ENCODE peak calls at places on chromosomes 13 and 19, in ten cellular contexts. V is Peyer's patch, N is transverse colon, B is uterus, D is testis, M is IMR-90, F is esophagus muscularis mucosa, U is HCT116, G is heart left ventricle, Q is stomach. A is an unnamed sample. For H3K4me1, the result is how much of the 10 kb centered on the place peaks cover.

GRCh38 chr13:61414136-61414535 is 1.5 kb downstream of the PCDH20 start:
- DNase-seq in V (no peak), N (no peak), B (no peak), D (no peak), M (no peak), F (no peak), U (no peak), G (no peak), Q (no peak), A (no peak)

GRCh38 chr19:56884481-56884880 is 44.0 kb upstream of the PEG3 start:
- DNase-seq in V (no peak), N (no peak), B (no peak), D (no peak), M (no peak), F (no peak), U (no peak), G (no peak), Q (peak), A (no peak)

GRCh38 chr19:44903602-44904425 is 1.8 kb upstream of the APOE start:
- DNase-seq in V (peak), N (peak), B (peak), D (peak), M (peak), F (peak), U (no peak), G (peak), Q (peak), A (peak)

GRCh38 chr13:69946443-69946955 is 161.1 kb upstream of the ATXN8OS start:
- DNase-seq in V (no peak), N (no peak), B (no peak), D (no peak), M (no peak), F (no peak), U (no peak), G (no peak), Q (no peak), A (no peak)

GRCh38 chr19:55070755-55071502 is 4.7 kb upstream of the EPS8L1 start:
- DNase-seq in V (peak), N (peak), B (no peak), D (no peak), M (peak), F (no peak), U (peak), G (no peak), Q (peak), A (peak)

GRCh38 chr19:14248578-14249011 is 42.6 kb upstream of the ADGRL1 start:
- DNase-seq in V (peak), N (peak), B (peak), D (peak), M (no peak), F (no peak), U (no peak), G (no peak), Q (no peak), A (peak)

GRCh38 chr19:1232652-1233360 is 5.0 kb downstream of the CBARP start:
- DNase-seq in V (peak), N (no peak), B (peak), D (peak), M (peak), F (no peak), U (no peak), G (peak), Q (peak), A (no peak)

GRCh38 chr13:78241278-78241919 is 322.8 kb upstream of the EDNRB start:
- DNase-seq in V (peak), N (peak), B (no peak), D (peak), M (peak), F (no peak), U (no peak), G (no peak), Q (no peak), A (no peak)

GRCh38 chr13:33639640-33640080 is 178.3 kb upstream of the RFC3 start:
- DNase-seq in V (no peak), N (no peak), B (no peak), D (no peak), M (no peak), F (no peak), U (no peak), G (no peak), Q (no peak), A (no peak)

GRCh38 chr19:55189424-55189823 is 9.3 kb upstream of the SYT5 start:
- DNase-seq in V (no peak), N (peak), B (peak), D (no peak), M (peak), F (no peak), U (peak), G (peak), Q (no peak), A (no peak)

GRCh38 chr19:795691-796581 is 1.3 kb upstream of the PTBP1 start:
- DNase-seq in V (peak), N (no peak), B (no peak), D (no peak), M (no peak), F (no peak), U (no peak), G (no peak), Q (no peak), A (no peak)

GRCh38 chr19:38891791-38892190 is 7.6 kb downstream of the SIRT2 start:
- DNase-seq in V (no peak), N (no peak), B (no peak), D (peak), M (no peak), F (no peak), U (no peak), G (no peak), Q (no peak), A (no peak)

GRCh38 chr19:44641866-44642265 is 1.8 kb upstream of the PVR start:
- DNase-seq in V (no peak), N (no peak), B (no peak), D (no peak), M (no peak), F (no peak), U (no peak), G (no peak), Q (no peak), A (no peak)

GRCh38 chr19:33678796-33679195 is 57.0 kb downstream of the CHST8 start:
- DNase-seq in V (no peak), N (no peak), B (no peak), D (peak), M (no peak), F (no peak), U (no peak), G (no peak), Q (no peak), A (no peak)

GRCh38 chr13:43994999-43995859 is 115.5 kb downstream of the LACC1 start:
- DNase-seq in V (peak), N (no peak), B (no peak), D (no peak), M (no peak), F (peak), U (no peak), G (no peak), Q (no peak), A (no peak)

GRCh38 chr13:96525715-96526114 is 435.8 kb downstream of the HS6ST3 start:
- DNase-seq in V (no peak), N (no peak), B (no peak), D (no peak), M (no peak), F (no peak), U (no peak), G (no peak), Q (no peak), A (no peak)

GRCh38 chr13:33363328-33363727 is 77.8 kb upstream of the STARD13 start:
- DNase-seq in V (no peak), N (no peak), B (no peak), D (no peak), M (no peak), F (no peak), U (no peak), G (no peak), Q (no peak), A (no peak)

GRCh38 chr13:49220856-49221614 is 897 bp downstream of the MLNR start:
- DNase-seq in V (no peak), N (no peak), B (no peak), D (no peak), M (peak), F (no peak), U (no peak), G (no peak), Q (no peak), A (no peak)

GRCh38 chr13:32314968-32315254 is 252 bp downstream of the ZAR1L start:
- DNase-seq in V (peak), N (peak), B (peak), D (peak), M (peak), F (no peak), U (peak), G (peak), Q (peak), A (no peak)

GRCh38 chr13:50375792-50376191 is 360.5 kb downstream of the KCNRG start:
- DNase-seq in V (no peak), N (no peak), B (no peak), D (no peak), M (peak), F (peak), U (no peak), G (no peak), Q (no peak), A (no peak)

GRCh38 chr13:73388586-73388985 is 329.8 kb downstream of the KLF5 start:
- DNase-seq in V (no peak), N (no peak), B (no peak), D (no peak), M (no peak), F (no peak), U (no peak), G (no peak), Q (no peak), A (no peak)

GRCh38 chr19:46616631-46617322 is 8.1 kb downstream of the PTGIR start:
- DNase-seq in V (no peak), N (peak), B (no peak), D (peak), M (peak), F (no peak), U (peak), G (peak), Q (peak), A (peak)

GRCh38 chr19:1822210-1822609 is 10.1 kb upstream of the ATP8B3 start:
- DNase-seq in V (no peak), N (no peak), B (no peak), D (peak), M (no peak), F (no peak), U (no peak), G (no peak), Q (no peak), A (no peak)

GRCh38 chr13:44199627-44200207 is 173.9 kb upstream of the SERP2 start:
- DNase-seq in V (no peak), N (no peak), B (no peak), D (no peak), M (no peak), F (no peak), U (no peak), G (peak), Q (peak), A (peak)

GRCh38 chr19:17526922-17527321 is 15.5 kb downstream of the PGLS start:
- DNase-seq in V (peak), N (peak), B (no peak), D (no peak), M (no peak), F (no peak), U (no peak), G (no peak), Q (no peak), A (no peak)

GRCh38 chr19:37334179-37335071 is 36.5 kb upstream of the ZNF527 start:
- DNase-seq in V (peak), N (peak), B (peak), D (peak), M (peak), F (peak), U (no peak), G (peak), Q (peak), A (peak)

GRCh38 chr13:74103196-74103595 is 31.0 kb downstream of the KLF12 start:
- DNase-seq in V (no peak), N (no peak), B (no peak), D (no peak), M (no peak), F (no peak), U (no peak), G (no peak), Q (no peak), A (no peak)

GRCh38 chr13:113905942-113906341 is 42.1 kb upstream of the GAS6 start:
- DNase-seq in V (no peak), N (no peak), B (no peak), D (no peak), M (no peak), F (peak), U (no peak), G (no peak), Q (peak), A (no peak)

GRCh38 chr13:99656843-99657506 is 155.7 kb downstream of the TM9SF2 start:
- DNase-seq in V (no peak), N (no peak), B (no peak), D (no peak), M (no peak), F (peak), U (no peak), G (no peak), Q (no peak), A (no peak)

GRCh38 chr19:47427241-47428176 is 8.2 kb upstream of the MEIS3 start:
- DNase-seq in V (peak), N (peak), B (peak), D (peak), M (peak), F (no peak), U (peak), G (peak), Q (peak), A (peak)

GRCh38 chr13:75762066-75762937 is 126.2 kb downstream of the LMO7 start:
- DNase-seq in V (peak), N (no peak), B (no peak), D (no peak), M (peak), F (no peak), U (no peak), G (no peak), Q (peak), A (peak)

GRCh38 chr19:3224346-3225325 is at the start of gene CELF5:
- DNase-seq in V (peak), N (peak), B (no peak), D (peak), M (no peak), F (no peak), U (no peak), G (peak), Q (peak), A (peak)

GRCh38 chr13:47120284-47120683 is 223.4 kb upstream of the HTR2A start:
- DNase-seq in V (no peak), N (no peak), B (no peak), D (no peak), M (no peak), F (no peak), U (no peak), G (no peak), Q (no peak), A (no peak)

GRCh38 chr19:40144151-40144550 is 47.1 kb upstream of the MAP3K10 start:
- DNase-seq in V (no peak), N (no peak), B (no peak), D (no peak), M (no peak), F (peak), U (no peak), G (no peak), Q (no peak), A (no peak)

GRCh38 chr13:84446972-84447700 is 564.9 kb upstream of the SLITRK1 start:
- DNase-seq in V (no peak), N (no peak), B (no peak), D (no peak), M (no peak), F (no peak), U (no peak), G (no peak), Q (no peak), A (no peak)

GRCh38 chr13:79386125-79386822 is 19.8 kb downstream of the RBM26 start:
- DNase-seq in V (no peak), N (no peak), B (no peak), D (no peak), M (no peak), F (no peak), U (no peak), G (no peak), Q (no peak), A (no peak)

GRCh38 chr19:50703915-50704548 is 15.6 kb downstream of the SHANK1 start:
- DNase-seq in V (no peak), N (no peak), B (no peak), D (peak), M (no peak), F (no peak), U (peak), G (peak), Q (no peak), A (no peak)

GRCh38 chr13:111046590-111047141 is 68.4 kb upstream of the ARHGEF7 start:
- DNase-seq in V (no peak), N (no peak), B (no peak), D (no peak), M (peak), F (peak), U (no peak), G (peak), Q (no peak), A (no peak)
- TF ChIP-seq CTCF in V (peak), N (no peak), B (no peak), D (no peak), M (peak), F (no peak), U (no peak), G (peak), Q (no peak), A (no peak)

GRCh38 chr19:12681074-12681987 is at the start of gene DHPS:
- DNase-seq in V (peak), N (peak), B (peak), D (peak), M (peak), F (peak), U (peak), G (peak), Q (peak), A (peak)
- TF ChIP-seq POLR2A in V (peak), N (peak), B (peak), D (no peak), M (peak), F (no peak), U (peak), G (no peak), Q (no peak), A (peak)

GRCh38 chr19:4369888-4370260 is 26.5 kb downstream of the MPND start:
- DNase-seq in V (peak), N (peak), B (no peak), D (peak), M (peak), F (no peak), U (no peak), G (no peak), Q (peak), A (no peak)

GRCh38 chr19:4371209-4371897 is 28.0 kb downstream of the MPND start:
- DNase-seq in V (no peak), N (no peak), B (no peak), D (peak), M (no peak), F (no peak), U (no peak), G (peak), Q (no peak), A (no peak)

GRCh38 chr19:4371898-4372629 is 28.3 kb downstream of the SH3GL1 start:
- DNase-seq in V (no peak), N (no peak), B (no peak), D (no peak), M (no peak), F (no peak), U (no peak), G (no peak), Q (no peak), A (no peak)

GRCh38 chr19:4369109-4369887 is 25.9 kb downstream of the MPND start:
- DNase-seq in V (peak), N (peak), B (no peak), D (peak), M (no peak), F (no peak), U (no peak), G (peak), Q (peak), A (peak)

GRCh38 chr19:4370418-4371041 is 27.2 kb downstream of the MPND start:
- DNase-seq in V (no peak), N (no peak), B (no peak), D (no peak), M (no peak), F (no peak), U (no peak), G (no peak), Q (no peak), A (no peak)
- H3K4me1 ChIP-seq in V (half or more), N (half or more), B (under half), D (half or more), M (under half), F (half or more), U (under half), G (half or more), Q (half or more), A (under half)

DNA sequence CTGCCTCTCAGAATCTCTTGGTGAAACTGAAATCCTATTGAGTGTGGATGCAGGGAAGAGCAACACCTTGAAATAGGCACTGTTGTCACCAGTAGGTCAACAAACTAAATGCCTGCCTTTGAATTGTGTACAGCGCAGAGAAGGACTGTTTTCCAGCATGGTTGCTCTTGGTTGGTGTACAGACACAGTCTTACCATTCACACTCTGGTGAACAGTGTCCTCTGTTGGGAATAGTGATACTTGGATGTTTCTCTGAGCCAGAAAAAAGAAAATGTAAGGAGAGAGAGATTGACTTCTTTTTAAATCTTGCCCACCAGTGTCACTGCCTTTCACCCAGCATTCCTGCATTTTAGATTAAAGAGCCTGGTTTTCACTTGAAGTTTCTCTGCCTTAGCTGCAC is 179.7 kb downstream of the STK24 start:
- DNase-seq in V (no peak), N (no peak), B (no peak), D (no peak), M (peak), F (no peak), U (no peak), G (no peak), Q (no peak), A (no peak)
- TF ChIP-seq CTCF in V (peak), N (no peak), B (peak), D (no peak), M (peak), F (peak), U (peak), G (peak), Q (no peak), A (peak)

GRCh38 chr19:23946569-23946968 is 31.9 kb downstream of the ZNF726 start:
- DNase-seq in V (no peak), N (no peak), B (no peak), D (no peak), M (no peak), F (no peak), U (no peak), G (no peak), Q (no peak), A (no peak)

GRCh38 chr19:23949611-23950010 is 34.9 kb downstream of the ZNF726 start:
- DNase-seq in V (no peak), N (no peak), B (no peak), D (no peak), M (no peak), F (no peak), U (no peak), G (no peak), Q (no peak), A (no peak)
- TF ChIP-seq POLR2A in V (no peak), N (no peak), B (no peak), D (no peak), M (no peak), F (no peak), U (no peak), G (no peak), Q (no peak), A (no peak)

DNA sequence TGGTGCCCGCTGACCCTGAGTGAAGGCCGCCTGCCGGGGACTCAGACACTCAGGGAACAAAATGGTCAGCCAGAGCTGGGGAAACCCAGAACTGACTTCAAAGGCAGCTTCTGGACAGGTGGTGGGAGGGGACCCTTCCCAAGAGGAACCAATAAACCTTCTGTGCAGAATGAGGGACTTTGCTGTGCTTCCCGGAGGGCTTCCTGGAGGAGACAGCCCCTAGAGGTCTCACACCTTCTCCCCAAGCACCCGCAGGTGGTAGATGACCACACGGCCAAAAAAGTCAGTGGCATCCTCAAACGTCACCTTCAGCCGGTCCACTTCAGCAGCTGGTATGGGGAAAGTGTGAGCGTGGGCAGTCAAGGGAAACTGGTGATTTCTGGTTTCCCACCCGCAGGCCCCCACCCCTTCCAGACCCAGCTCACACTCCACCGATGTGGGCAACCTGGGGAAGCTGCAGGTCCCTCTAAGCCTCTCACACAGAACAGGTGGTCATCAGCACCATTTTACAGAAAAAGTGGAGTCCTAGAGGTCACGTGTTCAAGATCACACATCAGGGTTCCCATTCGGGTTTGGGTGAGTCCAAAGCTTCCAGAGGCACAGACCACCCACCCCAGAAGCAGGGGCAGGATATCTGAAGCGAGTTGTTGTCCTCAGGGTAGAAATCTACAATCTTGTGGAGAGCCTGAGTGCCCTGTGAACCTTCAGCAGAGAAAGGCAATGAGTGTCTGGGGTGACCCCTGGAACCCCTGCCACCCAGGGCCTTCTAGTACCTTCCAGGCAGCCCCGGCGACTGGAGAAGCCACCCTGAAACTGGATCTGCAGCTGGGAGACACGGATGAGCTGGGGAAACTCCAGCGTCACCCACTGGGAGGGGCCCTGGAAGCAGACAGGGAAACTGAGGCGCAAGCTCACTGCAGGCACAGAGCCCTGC is 1.2 kb downstream of the NR2C2AP start:
- DNase-seq in V (no peak), N (no peak), B (no peak), D (no peak), M (no peak), F (no peak), U (no peak), G (no peak), Q (no peak), A (no peak)
- H3K4me1 ChIP-seq in V (under half), N (under half), B (under half), D (under half), M (under half), F (under half), U (under half), G (under half), Q (under half), A (under half)